ENCODE peak calls at places on chromosomes 13 and 19, in four cellular contexts. W is uterus, B is COR-L47, E is SW 1271. J is an unnamed sample.

GRCh38 chr13:35833571-35834305 is 297.4 kb downstream of the DCLK1 start:
- DNase-seq in W (no peak), B (no peak), E (no peak), J (no peak)

GRCh38 chr19:17469092-17469370 is 1.3 kb upstream of the SLC27A1 start:
- DNase-seq in W (no peak), B (no peak), E (no peak), J (no peak)

GRCh38 chr19:29610213-29610573 is 4.1 kb downstream of the POP4 start:
- DNase-seq in W (no peak), B (no peak), E (no peak), J (no peak)

GRCh38 chr19:37930416-37930815 is 23.4 kb downstream of the SIPA1L3 start:
- DNase-seq in W (no peak), B (no peak), E (no peak), J (no peak)

GRCh38 chr13:46628622-46629365 is 75.8 kb downstream of the LRCH1 start:
- DNase-seq in W (no peak), B (no peak), E (no peak), J (no peak)

GRCh38 chr13:97975851-97976550 is 22.5 kb downstream of the IPO5 start:
- DNase-seq in W (peak), B (peak), E (peak), J (peak)

GRCh38 chr19:3440082-3440481 is 40.2 kb downstream of the SMIM24 start:
- DNase-seq in W (no peak), B (peak), E (no peak), J (peak)

GRCh38 chr19:42248270-42249148 is 6.1 kb upstream of the GSK3A start:
- DNase-seq in W (no peak), B (no peak), E (no peak), J (no peak)

GRCh38 chr19:30066781-30067759 is 125.0 kb downstream of the URI1 start:
- DNase-seq in W (no peak), B (no peak), E (no peak), J (no peak)

GRCh38 chr13:46184277-46184699 is 2.3 kb upstream of the LCP1 start:
- DNase-seq in W (no peak), B (no peak), E (no peak), J (peak)

GRCh38 chr13:31201341-31202024 is 1.7 kb downstream of the B3GLCT start:
- DNase-seq in W (peak), B (no peak), E (no peak), J (no peak)